ENCODE peak calls at places on chromosomes 12 and 14, in five cellular contexts. N is stomach, X is transverse colon, E is ovary, Q is suprapubic skin. C is an unnamed sample. For H3K4me1, the result is how much of the 10 kb centered on the place peaks cover.

GRCh38 chr12:51188359-51189051 is 15.6 kb upstream of the TFCP2 start:
- DNase-seq in N (no peak), X (no peak), E (no peak), Q (no peak), C (no peak)

GRCh38 chr14:91186515-91187066 is 57.9 kb downstream of the GPR68 start:
- DNase-seq in N (no peak), Q (no peak), E (no peak), X (no peak), C (no peak)

GRCh38 chr12:4478933-4479332 is 33.3 kb upstream of the FGF6 start:
- DNase-seq in Q (no peak), X (no peak), E (no peak), N (no peak), C (no peak)

GRCh38 chr12:116958402-116959197 is 47.9 kb downstream of the FBXW8 start:
- DNase-seq in X (no peak), E (no peak), Q (no peak), N (no peak), C (no peak)

GRCh38 chr14:56378046-56378445 is 201.6 kb upstream of the TMEM260 start:
- DNase-seq in X (no peak), E (no peak), N (no peak), Q (no peak), C (no peak)

GRCh38 chr12:132197581-132198281 is 53.5 kb downstream of the NOC4L start:
- DNase-seq in N (no peak), Q (no peak), X (no peak), E (no peak), C (no peak)

GRCh38 chr14:89304972-89305703 is 111.9 kb downstream of the FOXN3 start:
- DNase-seq in E (peak), X (peak), N (no peak), Q (no peak), C (peak)

GRCh38 chr12:113301811-113302210 is 33.1 kb downstream of the SLC8B1 start:
- DNase-seq in X (no peak), N (no peak), E (no peak), Q (no peak), C (no peak)

GRCh38 chr12:88996389-88996788 is 355.9 kb downstream of the DUSP6 start:
- DNase-seq in X (no peak), N (no peak), Q (no peak), E (no peak), C (no peak)

GRCh38 chr12:92144631-92145480 is 790 bp downstream of the BTG1 start:
- DNase-seq in Q (peak), E (peak), X (peak), N (peak), C (peak)

GRCh38 chr12:51904951-51905471 is 2.3 kb upstream of the ACVRL1 start:
- DNase-seq in N (no peak), X (peak), Q (no peak), E (no peak), C (peak)

GRCh38 chr12:102562836-102563425 is 82.6 kb upstream of the IGF1 start:
- DNase-seq in X (no peak), Q (no peak), N (no peak), E (no peak), C (no peak)

GRCh38 chr14:66495214-66496098 is 9.3 kb downstream of the CCDC196 start:
- DNase-seq in E (peak), Q (no peak), X (peak), N (peak), C (peak)

GRCh38 chr14:36856095-36856878 is 194.6 kb downstream of the PAX9 start:
- DNase-seq in E (no peak), X (peak), N (no peak), Q (no peak), C (no peak)

GRCh38 chr14:31038521-31039166 is 12.5 kb upstream of the STRN3 start:
- DNase-seq in Q (no peak), X (no peak), E (no peak), N (no peak), C (no peak)

GRCh38 chr12:54853933-54854538 is at the start of gene MUCL1:
- DNase-seq in N (peak), Q (no peak), X (peak), E (no peak), C (no peak)

GRCh38 chr14:33839193-33840076 is 111.4 kb downstream of the EGLN3 start:
- DNase-seq in E (peak), N (peak), X (peak), Q (no peak), C (no peak)

GRCh38 chr12:93803408-93803807 is 126.2 kb downstream of the CRADD start:
- DNase-seq in Q (no peak), N (no peak), X (no peak), E (no peak), C (no peak)

GRCh38 chr12:91222746-91223145 is 40.1 kb upstream of the DCN start:
- DNase-seq in Q (no peak), N (no peak), E (no peak), X (no peak), C (no peak)

GRCh38 chr14:32724864-32725550 is 213.7 kb upstream of the NPAS3 start:
- DNase-seq in N (no peak), Q (no peak), X (no peak), E (no peak), C (no peak)

GRCh38 chr12:14776236-14776959 is 26.9 kb downstream of the WBP11 start:
- DNase-seq in Q (no peak), N (no peak), X (no peak), E (no peak), C (no peak)

GRCh38 chr12:104670439-104671406 is 214.0 kb downstream of the CHST11 start:
- DNase-seq in E (no peak), X (no peak), Q (no peak), N (no peak), C (no peak)

GRCh38 chr12:118922405-118922804 is 58.9 kb upstream of the SRRM4 start:
- DNase-seq in E (no peak), X (no peak), Q (no peak), N (no peak), C (no peak)

GRCh38 chr14:101061411-101062064 is 158.0 kb upstream of the RTL1 start:
- DNase-seq in E (no peak), N (no peak), X (no peak), Q (peak), C (peak)

GRCh38 chr14:22852940-22853767 is 16.8 kb downstream of the MMP14 start:
- DNase-seq in X (peak), N (peak), Q (peak), E (peak), C (peak)

GRCh38 chr12:89247541-89247942 is 104.8 kb downstream of the DUSP6 start:
- DNase-seq in E (no peak), Q (no peak), N (no peak), X (no peak), C (no peak)

GRCh38 chr12:77888611-77889010 is 57.9 kb downstream of the NAV3 start:
- DNase-seq in N (no peak), X (no peak), E (no peak), Q (no peak), C (no peak)

GRCh38 chr12:109732321-109733305 is 19.0 kb downstream of the FAM222A start:
- DNase-seq in N (peak), X (peak), Q (no peak), E (peak), C (peak)

GRCh38 chr12:71197460-71197859 is 39.7 kb upstream of the TSPAN8 start:
- DNase-seq in E (no peak), N (no peak), Q (no peak), X (no peak), C (no peak)

GRCh38 chr12:122097641-122098364 is 19.2 kb downstream of the MLXIP start:
- DNase-seq in X (peak), N (peak), Q (no peak), E (no peak), C (peak)
- H3K4me1 ChIP-seq in X (half or more), N (half or more), Q (half or more), E (half or more), C (half or more)

GRCh38 chr12:1994429-1995143 is 9.7 kb downstream of the DCP1B start:
- DNase-seq in N (no peak), X (no peak), Q (no peak), E (no peak), C (no peak)
- H3K27ac ChIP-seq in N (peak), X (peak), Q (no peak), E (no peak), C (peak)

GRCh38 chr12:674272-674781 is 11.1 kb upstream of the NINJ2 start:
- DNase-seq in E (no peak), X (no peak), Q (no peak), N (no peak), C (no peak)
- TF ChIP-seq POLR2A in E (no peak), X (no peak), Q (no peak), N (no peak), C (no peak)

GRCh38 chr14:103531421-103532215 is 2.6 kb downstream of the TRMT61A start:
- DNase-seq in N (no peak), E (no peak), X (no peak), Q (no peak), C (no peak)

GRCh38 chr14:103530390-103530789 is 1.4 kb downstream of the TRMT61A start:
- DNase-seq in X (no peak), N (no peak), Q (no peak), E (no peak), C (peak)

GRCh38 chr14:103529383-103530365 is 678 bp downstream of the TRMT61A start:
- DNase-seq in X (peak), Q (no peak), N (no peak), E (no peak), C (no peak)

GRCh38 chr14:103532216-103533136 is 3.5 kb downstream of the TRMT61A start:
- DNase-seq in N (no peak), Q (no peak), X (no peak), E (no peak), C (peak)

GRCh38 chr14:103530831-103531230 is 1.8 kb downstream of the TRMT61A start:
- DNase-seq in Q (no peak), N (no peak), E (no peak), X (no peak), C (no peak)
- H3K4me1 ChIP-seq in Q (under half), N (half or more), E (under half), X (under half), C (half or more)

GRCh38 chr12:75953312-75953906 is 78.2 kb downstream of the PHLDA1 start:
- DNase-seq in N (no peak), E (no peak), X (no peak), Q (no peak), C (no peak)

GRCh38 chr12:75951399-75952228 is 80.0 kb downstream of the PHLDA1 start:
- DNase-seq in N (no peak), E (no peak), Q (no peak), X (no peak), C (no peak)

GRCh38 chr12:75954076-75954475 is 77.5 kb downstream of the PHLDA1 start:
- DNase-seq in E (no peak), N (no peak), X (no peak), Q (no peak), C (no peak)

GRCh38 chr12:75955251-75955650 is 76.3 kb downstream of the PHLDA1 start:
- DNase-seq in N (no peak), Q (no peak), X (no peak), E (no peak), C (no peak)

DNA sequence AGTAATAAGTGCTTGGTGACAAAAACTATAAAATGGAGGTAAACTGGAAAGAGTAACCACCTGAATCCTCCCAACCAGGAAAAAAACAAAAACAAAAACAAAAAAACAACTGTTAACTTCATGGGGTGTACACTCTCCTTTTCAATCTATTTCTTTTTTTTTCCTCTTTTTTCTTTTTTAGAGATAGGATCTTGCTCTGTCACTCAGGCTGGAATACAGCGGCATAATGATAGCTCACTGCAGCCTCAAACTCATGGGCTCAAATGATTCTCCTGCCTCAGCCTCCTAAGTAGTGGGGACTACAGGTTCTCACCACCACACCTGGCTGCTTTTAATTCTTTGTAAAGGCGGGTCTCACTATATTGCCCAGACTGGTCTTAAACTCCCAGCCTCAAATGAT is 76.8 kb downstream of the PHLDA1 start:
- DNase-seq in N (no peak), Q (no peak), E (no peak), X (no peak), C (no peak)
- H3K27ac ChIP-seq in N (no peak), Q (no peak), E (no peak), X (no peak), C (no peak)

GRCh38 chr12:53193953-53194716 is 12.9 kb downstream of the ITGB7 start:
- DNase-seq in X (no peak), E (no peak), N (no peak), Q (no peak), C (no peak)
- TF ChIP-seq POLR2A in X (no peak), E (no peak), N (no peak), Q (no peak), C (no peak)

C was measured in sigmoid colon.